ENCODE peak calls at places on chromosome 21, in five cellular contexts. V is GM23338, I is thoracic aorta, N is astrocyte of the spinal cord, C is upper lobe of left lung. D is an unnamed sample.

GRCh38 chr21:29082416-29082815 is 9.0 kb upstream of the CCT8 start:
- DNase-seq in I (no peak), N (no peak), V (no peak), C (no peak), D (no peak)

GRCh38 chr21:42157606-42158310 is 61.2 kb upstream of the ABCG1 start:
- DNase-seq in I (no peak), N (no peak), V (no peak), C (no peak), D (no peak)

GRCh38 chr21:35792569-35792968 is 267.8 kb downstream of the SETD4 start:
- DNase-seq in N (no peak), V (no peak), I (no peak), C (no peak), D (no peak)

GRCh38 chr21:35779690-35780570 is 280.4 kb downstream of the SETD4 start:
- DNase-seq in V (no peak), C (no peak), N (peak; percentile 84), I (no peak), D (peak; percentile 98)

GRCh38 chr21:40841524-40842196 is 5.3 kb downstream of the DSCAM start:
- DNase-seq in C (peak; percentile 83), V (peak; percentile 61), N (peak; percentile 30), I (no peak), D (no peak)

GRCh38 chr21:17803536-17803935 is 15.6 kb downstream of the C21orf91 start:
- DNase-seq in C (no peak), I (no peak), V (no peak), N (no peak), D (no peak)

GRCh38 chr21:17636711-17637110 is 24.0 kb upstream of the BTG3 start:
- DNase-seq in C (no peak), N (no peak), I (no peak), V (no peak), D (no peak)

GRCh38 chr21:35226960-35227741 is 178.0 kb upstream of the RUNX1 start:
- DNase-seq in V (no peak), I (no peak), C (no peak), N (no peak), D (no peak)

GRCh38 chr21:27525780-27526179 is 558.9 kb upstream of the ADAMTS5 start:
- DNase-seq in C (no peak), I (no peak), V (no peak), N (no peak), D (no peak)

GRCh38 chr21:26041441-26042180 is 129.0 kb downstream of the APP start:
- DNase-seq in I (no peak), V (no peak), N (peak; percentile 46), C (no peak), D (no peak)

GRCh38 chr21:26912466-26912865 is 54.4 kb downstream of the ADAMTS5 start:
- DNase-seq in I (no peak), C (no peak), V (no peak), N (no peak), D (no peak)

GRCh38 chr21:38531610-38532009 is 33.3 kb upstream of the ERG start:
- DNase-seq in I (no peak), V (no peak), C (no peak), N (no peak), D (no peak)

GRCh38 chr21:35053356-35054096 is 4.4 kb upstream of the RUNX1 start:
- DNase-seq in C (peak; percentile 36), V (no peak), I (no peak), N (no peak), D (no peak)

GRCh38 chr21:29436143-29436542 is 137.4 kb downstream of the BACH1 start:
- DNase-seq in V (peak; percentile 18), N (no peak), I (no peak), C (no peak), D (no peak)

GRCh38 chr21:42199488-42200463 is 19.2 kb upstream of the ABCG1 start:
- DNase-seq in V (no peak), I (no peak), N (peak; percentile 55), C (peak; percentile 58), D (peak; percentile 35)

GRCh38 chr21:26836546-26836945 is 8.7 kb downstream of the ADAMTS1 start:
- DNase-seq in N (no peak), C (no peak), V (no peak), I (no peak), D (no peak)

GRCh38 chr21:41651396-41651795 is 115.5 kb downstream of the RIPK4 start:
- DNase-seq in C (no peak), N (no peak), I (no peak), V (no peak), D (no peak)

GRCh38 chr21:28018741-28019669 is 973.7 kb downstream of the LTN1 start:
- DNase-seq in V (peak; percentile 5), C (peak; percentile 28), I (no peak), N (no peak), D (no peak)

GRCh38 chr21:27519357-27519756 is 552.5 kb upstream of the ADAMTS5 start:
- DNase-seq in V (no peak), N (peak; percentile 87), C (no peak), I (no peak), D (peak; percentile 59)

GRCh38 chr21:25997788-25998611 is 172.6 kb downstream of the APP start:
- DNase-seq in I (no peak), N (no peak), V (peak; percentile 97), C (no peak), D (no peak)

GRCh38 chr21:41865002-41865777 is 14.0 kb downstream of the PRDM15 start:
- DNase-seq in V (peak; percentile 66), I (no peak), C (no peak), N (no peak), D (no peak)

GRCh38 chr21:38976900-38977299 is 171.2 kb downstream of the ETS2 start:
- DNase-seq in N (no peak), C (no peak), I (no peak), V (no peak), D (no peak)

GRCh38 chr21:35375115-35375514 is 326.0 kb upstream of the RUNX1 start:
- DNase-seq in V (no peak), C (no peak), I (no peak), N (peak; percentile 42), D (peak; percentile 63)

GRCh38 chr21:35043549-35043948 is 5.6 kb downstream of the RUNX1 start:
- DNase-seq in N (no peak), V (no peak), C (no peak), I (no peak), D (no peak)

GRCh38 chr21:28885853-28886177 is 106.9 kb downstream of the LTN1 start:
- DNase-seq in V (no peak), N (no peak), C (no peak), I (no peak), D (peak; percentile 80)

GRCh38 chr21:25405991-25406390 is 201.3 kb downstream of the MRPL39 start:
- DNase-seq in V (no peak), I (no peak), N (no peak), C (no peak), D (no peak)

GRCh38 chr21:27425574-27425973 is 458.7 kb upstream of the ADAMTS5 start:
- DNase-seq in I (no peak), C (no peak), N (peak; percentile 59), V (no peak), D (no peak)

GRCh38 chr21:41928621-41929220 is 25.1 kb downstream of the C2CD2 start:
- DNase-seq in I (no peak), N (no peak), C (no peak), V (no peak), D (no peak)

GRCh38 chr21:42537106-42537742 is 23.6 kb downstream of the SLC37A1 start:
- DNase-seq in N (no peak), V (no peak), C (no peak), I (no peak), D (no peak)

DNA sequence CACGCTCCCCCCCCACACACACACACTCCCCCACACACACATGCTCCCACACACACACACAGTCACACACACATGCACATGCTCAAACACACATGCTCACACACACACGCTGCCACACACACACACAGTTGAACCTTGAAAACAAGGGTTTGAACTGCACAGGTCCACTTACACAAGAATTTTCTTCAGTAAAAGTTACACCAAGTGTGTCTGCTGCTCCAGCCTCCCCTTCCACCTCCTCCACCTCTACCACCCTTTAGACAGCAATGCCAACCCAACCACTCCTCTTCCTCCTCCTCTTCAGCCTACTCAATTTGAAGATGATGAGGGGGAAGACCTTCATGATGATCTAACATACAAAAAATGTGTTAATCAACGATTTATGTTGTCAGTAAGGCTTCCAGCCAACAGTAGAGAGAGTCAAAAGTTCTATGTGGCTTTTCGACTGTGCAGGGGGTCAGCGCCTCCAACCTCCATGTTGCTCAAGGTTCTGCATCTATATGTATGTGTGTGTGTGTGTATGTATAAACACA is 26.8 kb downstream of the HSF2BP start:
- DNase-seq in V (no peak), C (no peak), N (no peak), I (no peak), D (no peak)
- TF ChIP-seq CTCF in V (no peak), C (no peak), N (no peak), I (no peak), D (no peak)

GRCh38 chr21:44071359-44072104 is 35.7 kb upstream of the PWP2 start:
- DNase-seq in N (no peak), V (peak; percentile 38), C (no peak), I (no peak), D (no peak)
- TF ChIP-seq CTCF in N (no peak), V (peak; percentile 11), C (no peak), I (no peak), D (no peak)

GRCh38 chr21:33893917-33894316 is 21.7 kb downstream of the ATP5PO start:
- DNase-seq in V (no peak), C (no peak), I (no peak), N (no peak), D (no peak)
- TF ChIP-seq CTCF in V (no peak), C (no peak), I (no peak), N (no peak), D (no peak)

GRCh38 chr21:46080171-46081021 is 17.5 kb upstream of the COL6A2 start:
- DNase-seq in I (no peak), N (no peak), C (peak; percentile 83), V (no peak), D (no peak)

GRCh38 chr21:46082638-46083270 is 15.2 kb upstream of the COL6A2 start:
- DNase-seq in N (no peak), V (no peak), I (no peak), C (peak; percentile 71), D (no peak)

GRCh38 chr21:46081862-46082637 is 15.9 kb upstream of the COL6A2 start:
- DNase-seq in C (peak; percentile 69), N (no peak), V (no peak), I (no peak), D (no peak)

GRCh38 chr21:46079357-46080170 is 18.3 kb upstream of the COL6A2 start:
- DNase-seq in N (peak; percentile 89), V (no peak), C (peak; percentile 72), I (no peak), D (peak; percentile 87)

DNA sequence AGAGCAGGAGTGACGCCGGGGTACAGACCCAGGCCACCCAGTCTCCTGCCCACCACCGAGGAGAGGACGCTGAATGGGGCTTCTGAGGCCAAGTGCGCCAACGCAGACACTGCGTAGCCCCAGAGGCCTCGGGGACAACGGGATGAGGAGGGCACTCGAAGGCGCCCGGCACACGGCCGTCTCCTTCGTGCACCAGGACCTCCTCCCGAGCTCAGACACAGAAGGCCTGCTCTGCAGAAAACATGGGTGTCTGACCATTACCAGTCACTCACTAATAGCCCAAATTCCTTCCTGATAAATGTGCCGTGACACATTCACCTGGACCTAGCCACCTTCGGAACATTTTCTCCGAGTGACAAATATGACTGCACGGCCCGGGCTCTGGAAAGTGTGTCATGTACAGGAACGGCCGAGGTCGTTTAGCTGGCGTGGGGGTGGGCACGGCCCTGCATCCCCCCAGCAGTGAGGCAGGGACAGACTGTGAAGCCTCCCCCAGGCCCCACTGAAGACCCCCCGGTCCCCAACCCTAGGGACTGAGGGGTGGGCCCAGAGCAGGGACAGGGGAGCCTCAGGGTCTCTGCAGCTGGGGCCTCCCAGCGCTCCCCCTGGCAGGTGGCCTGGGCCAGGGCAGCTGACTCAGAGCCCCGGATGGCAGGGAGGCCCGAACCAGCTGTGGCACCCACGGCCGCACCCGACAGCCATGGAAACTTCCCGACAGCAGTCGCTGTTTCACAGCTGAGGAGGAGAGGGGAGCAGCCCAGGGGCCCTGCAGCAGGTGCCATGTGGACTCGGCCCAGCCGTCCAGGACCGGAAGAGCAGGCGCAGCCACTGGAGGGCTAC is 16.7 kb upstream of the COL6A2 start:
- DNase-seq in V (no peak), I (no peak), C (peak; percentile 75), N (no peak), D (no peak)
- TF ChIP-seq CTCF in V (no peak), I (no peak), C (no peak), N (peak; percentile 4), D (no peak)